ENCODE peak calls at places on chromosomes 3 and 15, in nine cellular contexts. One of them, this sample, is unnamed.

GRCh38 chr3:127393131-127393820 is 105.4 kb upstream of the PRR20G start:
- DNase-seq in left ventricle myocardium inferior: peak
- DNase-seq in AG04449: no peak
- DNase-seq in AG09319: no peak
- DNase-seq in brain microvascular endothelial cell: no peak
- DNase-seq in CD4-positive, alpha-beta T cell: no peak
- DNase-seq in epithelial cell of proximal tubule: no peak
- DNase-seq in A549: no peak
- DNase-seq in ovary: no peak
- DNase-seq in this sample: no peak

GRCh38 chr3:46943237-46944187 is 33.0 kb downstream of the CCDC12 start:
- DNase-seq in AG09319: no peak
- DNase-seq in CD4-positive, alpha-beta T cell: no peak
- DNase-seq in AG04449: no peak
- DNase-seq in epithelial cell of proximal tubule: no peak
- DNase-seq in ovary: no peak
- DNase-seq in left ventricle myocardium inferior: no peak
- DNase-seq in brain microvascular endothelial cell: no peak
- DNase-seq in A549: peak
- DNase-seq in this sample: no peak

GRCh38 chr3:130835483-130835882 is 58.4 kb upstream of the ATP2C1 start:
- DNase-seq in AG09319: no peak
- DNase-seq in AG04449: no peak
- DNase-seq in ovary: no peak
- DNase-seq in left ventricle myocardium inferior: no peak
- DNase-seq in epithelial cell of proximal tubule: no peak
- DNase-seq in A549: no peak
- DNase-seq in brain microvascular endothelial cell: no peak
- DNase-seq in CD4-positive, alpha-beta T cell: no peak
- DNase-seq in this sample: no peak

GRCh38 chr3:45582407-45582806 is 12.1 kb upstream of the LIMD1 start:
- DNase-seq in brain microvascular endothelial cell: no peak
- DNase-seq in epithelial cell of proximal tubule: no peak
- DNase-seq in ovary: no peak
- DNase-seq in A549: no peak
- DNase-seq in AG04449: no peak
- DNase-seq in CD4-positive, alpha-beta T cell: no peak
- DNase-seq in AG09319: no peak
- DNase-seq in left ventricle myocardium inferior: no peak
- DNase-seq in this sample: no peak

GRCh38 chr3:52685285-52685704 is 418 bp downstream of the PBRM1 start:
- DNase-seq in A549: peak
- DNase-seq in AG04449: no peak
- DNase-seq in brain microvascular endothelial cell: no peak
- DNase-seq in CD4-positive, alpha-beta T cell: peak
- DNase-seq in left ventricle myocardium inferior: peak
- DNase-seq in ovary: peak
- DNase-seq in epithelial cell of proximal tubule: no peak
- DNase-seq in AG09319: no peak
- DNase-seq in this sample: peak

GRCh38 chr3:184716652-184717607 is 5.1 kb upstream of the MAGEF1 start:
- DNase-seq in AG09319: no peak
- DNase-seq in epithelial cell of proximal tubule: no peak
- DNase-seq in A549: no peak
- DNase-seq in AG04449: no peak
- DNase-seq in left ventricle myocardium inferior: no peak
- DNase-seq in CD4-positive, alpha-beta T cell: no peak
- DNase-seq in brain microvascular endothelial cell: peak
- DNase-seq in ovary: peak
- DNase-seq in this sample: no peak

GRCh38 chr15:75732206-75732808 is 19.7 kb upstream of the CSPG4 start:
- DNase-seq in A549: no peak
- DNase-seq in CD4-positive, alpha-beta T cell: no peak
- DNase-seq in epithelial cell of proximal tubule: no peak
- DNase-seq in AG09319: no peak
- DNase-seq in left ventricle myocardium inferior: no peak
- DNase-seq in ovary: no peak
- DNase-seq in brain microvascular endothelial cell: no peak
- DNase-seq in AG04449: no peak
- DNase-seq in this sample: no peak

GRCh38 chr3:101042996-101043686 is 49.9 kb upstream of the ABI3BP start:
- DNase-seq in A549: peak
- DNase-seq in ovary: no peak
- DNase-seq in epithelial cell of proximal tubule: no peak
- DNase-seq in AG04449: no peak
- DNase-seq in AG09319: peak
- DNase-seq in brain microvascular endothelial cell: no peak
- DNase-seq in left ventricle myocardium inferior: no peak
- DNase-seq in CD4-positive, alpha-beta T cell: no peak
- DNase-seq in this sample: no peak

GRCh38 chr3:123692041-123692440 is 107.2 kb upstream of the HACD2 start:
- DNase-seq in AG04449: no peak
- DNase-seq in A549: no peak
- DNase-seq in epithelial cell of proximal tubule: no peak
- DNase-seq in left ventricle myocardium inferior: no peak
- DNase-seq in AG09319: no peak
- DNase-seq in brain microvascular endothelial cell: no peak
- DNase-seq in ovary: no peak
- DNase-seq in CD4-positive, alpha-beta T cell: no peak
- DNase-seq in this sample: no peak

GRCh38 chr3:42830437-42831320 is 21.4 kb downstream of the ACKR2 start:
- DNase-seq in AG09319: no peak
- DNase-seq in left ventricle myocardium inferior: no peak
- DNase-seq in epithelial cell of proximal tubule: no peak
- DNase-seq in A549: peak
- DNase-seq in AG04449: no peak
- DNase-seq in brain microvascular endothelial cell: no peak
- DNase-seq in ovary: no peak
- DNase-seq in CD4-positive, alpha-beta T cell: no peak
- DNase-seq in this sample: no peak

GRCh38 chr3:45690331-45691035 is 1.3 kb downstream of the SACM1L start:
- DNase-seq in left ventricle myocardium inferior: no peak
- DNase-seq in AG09319: no peak
- DNase-seq in CD4-positive, alpha-beta T cell: no peak
- DNase-seq in epithelial cell of proximal tubule: no peak
- DNase-seq in ovary: no peak
- DNase-seq in AG04449: no peak
- DNase-seq in A549: no peak
- DNase-seq in brain microvascular endothelial cell: no peak
- DNase-seq in this sample: no peak

GRCh38 chr3:119700269-119700919 is 2.4 kb upstream of the CFAP91 start:
- DNase-seq in brain microvascular endothelial cell: peak
- DNase-seq in AG04449: no peak
- DNase-seq in AG09319: no peak
- DNase-seq in CD4-positive, alpha-beta T cell: no peak
- DNase-seq in ovary: no peak
- DNase-seq in A549: peak
- DNase-seq in left ventricle myocardium inferior: no peak
- DNase-seq in epithelial cell of proximal tubule: peak
- DNase-seq in this sample: no peak

GRCh38 chr15:101542306-101543025 is 53.0 kb upstream of the PCSK6 start:
- DNase-seq in ovary: no peak
- DNase-seq in left ventricle myocardium inferior: no peak
- DNase-seq in brain microvascular endothelial cell: no peak
- DNase-seq in AG04449: no peak
- DNase-seq in AG09319: no peak
- DNase-seq in CD4-positive, alpha-beta T cell: no peak
- DNase-seq in A549: no peak
- DNase-seq in epithelial cell of proximal tubule: no peak
- DNase-seq in this sample: no peak

GRCh38 chr3:142649996-142650693 is 54.0 kb downstream of the PLS1 start:
- DNase-seq in AG04449: no peak
- DNase-seq in A549: no peak
- DNase-seq in brain microvascular endothelial cell: no peak
- DNase-seq in AG09319: no peak
- DNase-seq in epithelial cell of proximal tubule: no peak
- DNase-seq in CD4-positive, alpha-beta T cell: no peak
- DNase-seq in left ventricle myocardium inferior: no peak
- DNase-seq in ovary: no peak
- DNase-seq in this sample: no peak

GRCh38 chr3:127518456-127519081 is 72.0 kb downstream of the TPRA1 start:
- DNase-seq in left ventricle myocardium inferior: no peak
- DNase-seq in CD4-positive, alpha-beta T cell: no peak
- DNase-seq in AG04449: no peak
- DNase-seq in AG09319: no peak
- DNase-seq in brain microvascular endothelial cell: no peak
- DNase-seq in A549: no peak
- DNase-seq in epithelial cell of proximal tubule: no peak
- DNase-seq in ovary: no peak
- DNase-seq in this sample: no peak

GRCh38 chr15:83016906-83017305 is 5.5 kb upstream of the C15orf40 start:
- DNase-seq in ovary: no peak
- DNase-seq in brain microvascular endothelial cell: no peak
- DNase-seq in AG09319: no peak
- DNase-seq in CD4-positive, alpha-beta T cell: no peak
- DNase-seq in left ventricle myocardium inferior: no peak
- DNase-seq in AG04449: no peak
- DNase-seq in epithelial cell of proximal tubule: no peak
- DNase-seq in A549: no peak
- DNase-seq in this sample: no peak

GRCh38 chr3:31041161-31041978 is 146.9 kb upstream of the GADL1 start:
- DNase-seq in epithelial cell of proximal tubule: peak
- DNase-seq in ovary: no peak
- DNase-seq in left ventricle myocardium inferior: no peak
- DNase-seq in CD4-positive, alpha-beta T cell: no peak
- DNase-seq in AG09319: peak
- DNase-seq in A549: peak
- DNase-seq in brain microvascular endothelial cell: peak
- DNase-seq in AG04449: peak
- DNase-seq in this sample: no peak
- TF ChIP-seq CTCF in epithelial cell of proximal tubule: no peak
- TF ChIP-seq CTCF in ovary: no peak
- TF ChIP-seq CTCF in left ventricle myocardium inferior: no peak
- TF ChIP-seq CTCF in CD4-positive, alpha-beta T cell: no peak
- TF ChIP-seq CTCF in AG09319: no peak
- TF ChIP-seq CTCF in A549: no peak
- TF ChIP-seq CTCF in brain microvascular endothelial cell: no peak
- TF ChIP-seq CTCF in AG04449: no peak
- TF ChIP-seq CTCF in this sample: no peak

DNA sequence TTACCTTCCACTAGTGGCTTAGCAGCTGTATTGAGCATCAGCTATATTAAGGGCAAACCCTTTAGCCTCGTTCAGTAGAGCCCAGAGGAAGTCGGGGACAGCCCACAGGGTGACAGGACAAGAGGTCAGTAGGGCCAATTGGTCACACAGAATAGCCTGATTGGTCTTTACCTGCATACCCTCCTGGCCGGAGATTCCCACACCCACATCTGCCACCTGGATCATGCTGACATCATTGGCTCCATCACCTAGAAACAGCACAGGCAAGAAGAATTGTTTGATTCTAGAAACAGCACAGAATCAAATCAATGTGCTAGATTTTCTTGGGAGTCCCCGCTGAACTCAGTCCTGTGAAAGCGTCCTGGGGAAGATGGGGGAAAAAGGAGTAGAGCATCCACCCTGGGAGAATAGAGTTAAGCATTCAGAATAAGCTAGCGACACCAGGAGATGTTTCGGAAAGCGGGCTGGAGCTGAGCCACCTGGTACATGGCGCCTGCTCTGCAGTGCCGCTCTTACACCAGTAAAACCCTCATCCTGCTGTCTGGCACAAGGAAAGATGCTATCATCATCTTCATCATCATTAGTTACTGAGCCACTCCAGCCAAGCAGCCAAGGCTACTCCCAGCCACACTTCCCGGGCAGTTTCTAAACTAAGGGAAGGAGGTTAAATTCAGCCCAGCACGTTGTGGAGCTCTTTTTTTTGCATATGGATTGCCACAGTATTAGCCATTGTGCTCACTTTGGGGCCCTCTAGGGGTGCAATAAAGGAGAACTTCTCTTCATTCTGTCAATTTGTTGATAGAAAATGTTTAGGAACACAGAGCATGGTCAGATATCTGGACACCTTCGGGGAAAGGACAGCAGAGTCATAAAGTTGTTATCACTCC is 171.3 kb downstream of the ATP10A start:
- DNase-seq in brain microvascular endothelial cell: peak
- DNase-seq in AG09319: no peak
- DNase-seq in ovary: no peak
- DNase-seq in left ventricle myocardium inferior: no peak
- DNase-seq in epithelial cell of proximal tubule: no peak
- DNase-seq in A549: no peak
- DNase-seq in AG04449: no peak
- DNase-seq in CD4-positive, alpha-beta T cell: no peak
- DNase-seq in this sample: no peak
- TF ChIP-seq CTCF in brain microvascular endothelial cell: peak
- TF ChIP-seq CTCF in AG09319: peak
- TF ChIP-seq CTCF in ovary: no peak
- TF ChIP-seq CTCF in left ventricle myocardium inferior: peak
- TF ChIP-seq CTCF in epithelial cell of proximal tubule: peak
- TF ChIP-seq CTCF in A549: no peak
- TF ChIP-seq CTCF in AG04449: peak
- TF ChIP-seq CTCF in CD4-positive, alpha-beta T cell: no peak
- TF ChIP-seq CTCF in this sample: no peak

DNA sequence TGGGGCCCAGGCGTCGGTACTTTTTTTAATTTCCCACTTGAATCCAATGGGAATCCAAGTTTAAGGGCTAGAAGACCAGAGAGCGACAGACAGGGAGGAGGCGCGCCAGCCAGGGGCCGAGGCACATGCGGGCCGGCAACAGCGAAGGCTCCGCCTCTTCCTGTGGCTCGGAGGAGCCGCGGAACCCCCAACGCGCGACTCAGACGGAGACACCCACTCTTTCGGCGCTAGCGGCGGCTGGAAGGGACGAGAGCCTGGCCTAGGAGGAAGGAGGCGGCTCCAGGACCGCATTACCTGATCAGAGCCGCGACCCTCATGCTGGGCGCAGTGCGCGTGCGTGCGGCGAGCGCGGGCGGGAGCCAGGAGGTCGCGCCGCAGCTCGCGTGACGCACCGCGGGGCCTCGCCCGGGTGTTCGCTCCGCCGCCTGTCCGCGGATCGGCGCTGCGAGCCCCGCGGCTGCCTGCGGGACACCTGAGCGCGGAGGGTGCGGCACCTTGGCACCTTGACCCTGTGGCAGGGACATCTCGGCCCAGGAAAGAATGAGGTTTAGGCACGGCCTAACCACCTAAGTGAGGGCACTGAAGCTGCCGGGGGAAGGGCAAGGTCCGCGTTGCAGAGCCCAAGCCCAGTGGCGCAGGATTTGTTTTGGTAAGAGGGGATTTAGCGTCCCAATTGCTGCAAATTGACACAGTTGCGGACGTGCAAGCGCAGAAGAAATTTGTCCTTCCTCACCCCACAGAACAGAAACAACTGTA is at the start of gene DPH6:
- DNase-seq in AG04449: peak
- DNase-seq in AG09319: no peak
- DNase-seq in left ventricle myocardium inferior: peak
- DNase-seq in brain microvascular endothelial cell: peak
- DNase-seq in ovary: peak
- DNase-seq in epithelial cell of proximal tubule: no peak
- DNase-seq in A549: peak
- DNase-seq in CD4-positive, alpha-beta T cell: peak
- DNase-seq in this sample: peak
- TF ChIP-seq CTCF in AG04449: no peak
- TF ChIP-seq CTCF in AG09319: no peak
- TF ChIP-seq CTCF in left ventricle myocardium inferior: peak
- TF ChIP-seq CTCF in brain microvascular endothelial cell: no peak
- TF ChIP-seq CTCF in ovary: no peak
- TF ChIP-seq CTCF in epithelial cell of proximal tubule: no peak
- TF ChIP-seq CTCF in A549: no peak
- TF ChIP-seq CTCF in CD4-positive, alpha-beta T cell: no peak
- TF ChIP-seq CTCF in this sample: no peak

GRCh38 chr3:27228805-27229204 is 140.4 kb downstream of the NEK10 start:
- DNase-seq in A549: peak
- DNase-seq in ovary: no peak
- DNase-seq in brain microvascular endothelial cell: no peak
- DNase-seq in left ventricle myocardium inferior: no peak
- DNase-seq in epithelial cell of proximal tubule: no peak
- DNase-seq in AG09319: no peak
- DNase-seq in AG04449: no peak
- DNase-seq in CD4-positive, alpha-beta T cell: no peak
- DNase-seq in this sample: no peak
- TF ChIP-seq CTCF in A549: no peak
- TF ChIP-seq CTCF in ovary: no peak
- TF ChIP-seq CTCF in brain microvascular endothelial cell: peak
- TF ChIP-seq CTCF in left ventricle myocardium inferior: no peak
- TF ChIP-seq CTCF in epithelial cell of proximal tubule: peak
- TF ChIP-seq CTCF in AG09319: no peak
- TF ChIP-seq CTCF in AG04449: no peak
- TF ChIP-seq CTCF in CD4-positive, alpha-beta T cell: no peak
- TF ChIP-seq CTCF in this sample: no peak